ENCODE peak calls at places on chromosomes 16 and 17, in eight cellular contexts. E is stimulated activated CD4-positive, alpha-beta T cell treated with anti-CD3 and anti-CD28 coated beads, Interleukin-1b, Interleukin-23, amount 100 ng/mL, for 24 hours; I is T-helper 1 cell; D is MCF 10A; O is NCI-H82; F is RWPE1; S is Right ventricle myocardium inferior; Q is gastrocnemius medialis. A is an unnamed sample.

GRCh38 chr16:75198135-75198600 is 8.8 kb downstream of the CTRB2 start:
- DNase-seq in E (no peak), I (no peak), D (no peak), O (peak; percentile 46), F (no peak), S (no peak), Q (no peak), A (no peak)

GRCh38 chr16:11474617-11475291 is 112.0 kb downstream of the LITAF start:
- DNase-seq in E (no peak), I (no peak), D (no peak), O (no peak), F (no peak), S (no peak), Q (no peak), A (no peak)

GRCh38 chr16:27241658-27242057 is 26.9 kb downstream of the NSMCE1 start:
- DNase-seq in E (no peak), I (no peak), D (no peak), O (no peak), F (no peak), S (peak; percentile 60), Q (no peak), A (no peak)

GRCh38 chr17:76383645-76384221 is 676 bp upstream of the SPHK1 start:
- DNase-seq in E (no peak), I (peak; percentile 64), D (peak; percentile 46), O (peak; percentile 63), F (peak; percentile 57), S (peak; percentile 82), Q (peak; percentile 30), A (peak; percentile 60)

GRCh38 chr16:89606006-89606405 is 7.4 kb upstream of the DPEP1 start:
- DNase-seq in E (no peak), I (no peak), D (no peak), O (peak; percentile 36), F (no peak), S (peak; percentile 50), Q (no peak), A (no peak)

GRCh38 chr17:79831367-79832210 is 7.7 kb downstream of the CBX4 start:
- DNase-seq in E (no peak), I (no peak), D (no peak), O (no peak), F (no peak), S (peak; percentile 86), Q (peak; percentile 49), A (peak; percentile 76)

GRCh38 chr16:9206156-9206555 is 114.7 kb downstream of the HAPSTR1 start:
- DNase-seq in E (no peak), I (no peak), D (no peak), O (no peak), F (no peak), S (no peak), Q (no peak), A (no peak)

GRCh38 chr17:51617876-51618455 is 357.6 kb downstream of the UTP18 start:
- DNase-seq in E (no peak), I (no peak), D (no peak), O (peak; percentile 38), F (no peak), S (no peak), Q (no peak), A (no peak)

GRCh38 chr17:77869665-77870132 is 88.8 kb upstream of the TNRC6C start:
- DNase-seq in E (no peak), I (no peak), D (no peak), O (no peak), F (no peak), S (peak; percentile 84), Q (no peak), A (no peak)

GRCh38 chr17:6711681-6712057 is 1.5 kb downstream of the SLC13A5 start:
- DNase-seq in E (no peak), I (no peak), D (no peak), O (peak; percentile 19), F (no peak), S (no peak), Q (no peak), A (no peak)

GRCh38 chr16:58843675-58844074 is 109.6 kb upstream of the GOT2 start:
- DNase-seq in E (no peak), I (no peak), D (peak; percentile 9), O (peak; percentile 46), F (no peak), S (no peak), Q (no peak), A (peak; percentile 33)

GRCh38 chr16:28096974-28097373 is 33.5 kb upstream of the GSG1L start:
- DNase-seq in E (no peak), I (no peak), D (no peak), O (no peak), F (no peak), S (no peak), Q (no peak), A (no peak)

GRCh38 chr17:77163521-77164280 is 22.9 kb downstream of the SEC14L1 start:
- DNase-seq in E (no peak), I (no peak), D (no peak), O (no peak), F (no peak), S (no peak), Q (no peak), A (no peak)

GRCh38 chr16:87570564-87570937 is 31.8 kb upstream of the JPH3 start:
- DNase-seq in E (no peak), I (no peak), D (no peak), O (no peak), F (no peak), S (no peak), Q (no peak), A (no peak)

GRCh38 chr16:79047337-79047736 is 553.2 kb downstream of the MAF start:
- DNase-seq in E (no peak), I (peak; percentile 47), D (peak; percentile 25), O (peak; percentile 43), F (peak; percentile 20), S (no peak), Q (no peak), A (peak; percentile 27)

A was measured in K562.